ENCODE peak calls at places on chromosomes 3 and 15, in eight cellular contexts. E is IMR-90, J is astrocyte of the spinal cord, Q is fibroblast of the aortic adventitia, A is mammary epithelial cell, N is left ventricle myocardium inferior, Y is AG09319, K is fibroblast of mammary gland. L is an unnamed sample.

GRCh38 chr15:63263519-63263918 is 13.9 kb upstream of the APH1B start:
- DNase-seq in E (no peak), J (no peak), Q (no peak), A (no peak), N (no peak), Y (no peak), K (no peak), L (no peak)

GRCh38 chr3:156630081-156630772 is 44.2 kb upstream of the TIPARP start:
- DNase-seq in E (peak; percentile 45), J (peak; percentile 48), Q (peak; percentile 25), A (peak; percentile 68), N (no peak), Y (no peak), K (peak; percentile 32), L (no peak)

GRCh38 chr3:61600195-61600594 is 38.8 kb downstream of the PTPRG start:
- DNase-seq in E (peak; percentile 44), J (peak; percentile 21), Q (peak; percentile 11), A (peak; percentile 57), N (no peak), Y (no peak), K (peak; percentile 51), L (no peak)

GRCh38 chr3:63910873-63911272 is 1.3 kb downstream of the SCAANT1 start:
- DNase-seq in E (peak; percentile 59), J (no peak), Q (peak; percentile 32), A (peak; percentile 29), N (no peak), Y (no peak), K (peak; percentile 32), L (peak; percentile 12)

GRCh38 chr3:25696019-25696418 is 31.3 kb upstream of the TOP2B start:
- DNase-seq in E (no peak), J (no peak), Q (no peak), A (no peak), N (no peak), Y (no peak), K (no peak), L (no peak)

GRCh38 chr3:13676618-13677017 is 127.7 kb downstream of the FBLN2 start:
- DNase-seq in E (no peak), J (no peak), Q (no peak), A (no peak), N (no peak), Y (no peak), K (no peak), L (no peak)

GRCh38 chr3:19190136-19190535 is 41.8 kb downstream of the KCNH8 start:
- DNase-seq in E (no peak), J (no peak), Q (no peak), A (no peak), N (no peak), Y (no peak), K (no peak), L (no peak)

GRCh38 chr3:179526989-179527391 is 35.7 kb upstream of the ACTL6A start:
- DNase-seq in E (peak; percentile 84), J (peak; percentile 80), Q (peak; percentile 87), A (peak; percentile 7), N (peak; percentile 59), Y (peak; percentile 25), K (peak; percentile 66), L (no peak)

GRCh38 chr3:64865872-64866588 is 178.2 kb upstream of the ADAMTS9 start:
- DNase-seq in E (no peak), J (no peak), Q (no peak), A (no peak), N (no peak), Y (no peak), K (no peak), L (no peak)

GRCh38 chr3:128011140-128011539 is 41.1 kb upstream of the SEC61A1 start:
- DNase-seq in E (peak; percentile 10), J (peak; percentile 15), Q (peak; percentile 46), A (peak; percentile 46), N (no peak), Y (no peak), K (peak; percentile 20), L (peak; percentile 41)

GRCh38 chr3:121529308-121529707 is 16.5 kb downstream of the POLQ start:
- DNase-seq in E (peak; percentile 35), J (peak; percentile 20), Q (peak; percentile 39), A (no peak), N (no peak), Y (no peak), K (peak; percentile 35), L (no peak)

GRCh38 chr15:90539789-90540188 is 10.1 kb downstream of the CRTC3 start:
- DNase-seq in E (no peak), J (no peak), Q (no peak), A (no peak), N (no peak), Y (no peak), K (no peak), L (peak; percentile 43)

GRCh38 chr15:62782100-62782791 is 260.3 kb upstream of the TPM1 start:
- DNase-seq in E (peak; percentile 85), J (peak; percentile 88), Q (peak; percentile 98), A (peak; percentile 64), N (peak; percentile 72), Y (peak; percentile 82), K (peak; percentile 81), L (peak; percentile 25)

GRCh38 chr15:83206387-83206970 is 1.1 kb downstream of the HDGFL3 start:
- DNase-seq in E (no peak), J (peak; percentile 38), Q (peak; percentile 21), A (peak; percentile 27), N (no peak), Y (no peak), K (no peak), L (no peak)

GRCh38 chr3:192183109-192183508 is 544.2 kb downstream of the FGF12 start:
- DNase-seq in E (no peak), J (no peak), Q (no peak), A (no peak), N (no peak), Y (no peak), K (no peak), L (no peak)

GRCh38 chr3:4718179-4718736 is 225.1 kb downstream of the ITPR1 start:
- DNase-seq in E (no peak), J (no peak), Q (no peak), A (no peak), N (no peak), Y (no peak), K (no peak), L (no peak)

GRCh38 chr15:80202641-80203360 is 49.2 kb downstream of the CTXND1 start:
- DNase-seq in E (no peak), J (no peak), Q (no peak), A (peak; percentile 90), N (no peak), Y (no peak), K (no peak), L (no peak)

GRCh38 chr3:152120606-152121291 is 148.0 kb upstream of the MBNL1 start:
- DNase-seq in E (no peak), J (peak; percentile 57), Q (no peak), A (peak; percentile 59), N (no peak), Y (no peak), K (no peak), L (no peak)

GRCh38 chr3:175940881-175941280 is 1081.7 kb downstream of the NAALADL2 start:
- DNase-seq in E (no peak), J (no peak), Q (no peak), A (peak; percentile 11), N (no peak), Y (no peak), K (no peak), L (no peak)

GRCh38 chr3:175940243-175940642 is 1081.1 kb downstream of the NAALADL2 start:
- DNase-seq in E (peak; percentile 46), J (peak; percentile 15), Q (no peak), A (no peak), N (no peak), Y (no peak), K (no peak), L (no peak)

DNA sequence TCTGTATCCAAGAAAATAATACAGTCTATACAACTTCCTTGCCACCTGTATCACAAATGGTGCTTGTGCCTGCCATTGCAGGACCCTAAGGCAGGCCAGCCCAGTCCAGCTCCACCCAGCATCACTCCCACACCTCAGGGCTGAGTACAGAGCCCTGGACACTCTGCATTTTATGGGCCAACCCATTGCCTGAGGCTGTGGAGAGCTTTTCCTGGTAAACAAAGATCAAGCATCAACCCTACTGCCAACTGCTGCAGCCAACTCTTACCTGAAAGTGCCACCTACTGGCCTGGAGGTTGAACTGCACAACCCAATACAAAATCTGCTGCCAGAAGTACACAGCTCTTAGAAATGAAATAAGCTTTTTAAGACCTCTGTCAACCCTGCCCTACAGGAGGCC is 1082.2 kb downstream of the NAALADL2 start:
- DNase-seq in E (no peak), J (no peak), Q (peak; percentile 6), A (peak; percentile 16), N (no peak), Y (no peak), K (peak; percentile 20), L (peak; percentile 11)
- TF ChIP-seq CTCF in E (no peak), J (peak; percentile 40), Q (peak; percentile 40), A (peak; percentile 56), N (peak; percentile 12), Y (peak; percentile 27), K (peak; percentile 47), L (peak; percentile 41)

GRCh38 chr15:29568840-29569532 is 253.3 kb downstream of the TJP1 start:
- DNase-seq in E (no peak), J (no peak), Q (no peak), A (peak; percentile 26), N (no peak), Y (no peak), K (no peak), L (no peak)
- TF ChIP-seq CTCF in E (no peak), J (no peak), Q (no peak), A (peak; percentile 9), N (peak; percentile 40), Y (no peak), K (no peak), L (no peak)

GRCh38 chr3:161100994-161101393 is 4.2 kb downstream of the B3GALNT1 start:
- DNase-seq in E (no peak), J (no peak), Q (no peak), A (no peak), N (no peak), Y (no peak), K (no peak), L (no peak)

GRCh38 chr3:161101609-161102008 is 3.5 kb downstream of the B3GALNT1 start:
- DNase-seq in E (no peak), J (no peak), Q (no peak), A (no peak), N (no peak), Y (no peak), K (no peak), L (no peak)

DNA sequence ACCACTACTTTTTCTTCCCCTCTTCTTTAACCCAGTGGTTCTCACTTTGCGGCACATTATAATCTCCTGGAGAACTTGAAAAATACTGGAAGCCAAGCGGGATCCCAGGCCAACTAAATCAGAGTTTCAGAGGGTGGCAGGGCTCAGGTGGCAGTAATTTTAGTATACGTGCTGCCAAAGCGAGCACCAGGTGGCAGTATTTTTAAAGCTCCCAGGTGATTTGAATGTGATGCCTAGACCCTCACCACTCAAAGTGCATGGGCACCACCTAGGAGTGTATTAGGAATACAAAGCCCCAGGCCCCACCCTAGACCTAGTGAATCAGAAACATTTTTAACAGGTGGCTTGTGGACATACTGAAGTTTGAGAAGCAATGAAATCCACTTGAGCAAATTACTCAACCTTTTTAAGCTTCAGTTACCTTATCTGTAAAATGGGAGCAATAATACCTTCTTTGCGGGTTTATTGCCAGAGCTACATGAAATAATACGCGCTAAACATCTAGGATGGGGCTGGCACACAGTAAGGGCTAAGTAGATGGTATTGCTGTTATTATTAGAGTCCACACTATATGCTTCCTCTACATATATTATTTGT is 8.3 kb downstream of the B3GALNT1 start:
- DNase-seq in E (peak; percentile 4), J (no peak), Q (no peak), A (peak; percentile 11), N (no peak), Y (no peak), K (no peak), L (peak; percentile 41)
- TF ChIP-seq CTCF in E (peak; percentile 14), J (peak; percentile 42), Q (peak; percentile 14), A (peak; percentile 26), N (peak; percentile 54), Y (peak; percentile 19), K (peak; percentile 33), L (peak; percentile 40)

GRCh38 chr3:168094877-168095610 is 680 bp downstream of the GOLIM4 start:
- DNase-seq in E (peak; percentile 69), J (peak; percentile 72), Q (peak; percentile 58), A (peak; percentile 69), N (peak; percentile 64), Y (no peak), K (peak; percentile 77), L (peak; percentile 65)
- TF ChIP-seq CTCF in E (no peak), J (no peak), Q (peak; percentile 52), A (peak; percentile 12), N (peak; percentile 60), Y (peak; percentile 7), K (peak; percentile 25), L (no peak)